ENCODE peak calls at places on chromosomes 16 and 17, in four cellular contexts. W is IMR-90, T is suprapubic skin, E is body of pancreas. V is an unnamed sample. For H3K4me1, the result is how much of the 10 kb centered on the place peaks cover.

GRCh38 chr16:54432481-54433229 is 146.1 kb upstream of the IRX3 start:
- DNase-seq in W (no peak), T (no peak), E (peak), V (no peak)

GRCh38 chr16:8323153-8323552 is 267.2 kb downstream of the TMEM114 start:
- DNase-seq in W (no peak), T (no peak), E (no peak), V (no peak)

GRCh38 chr17:71071837-71072236 is 902.5 kb downstream of the KCNJ2 start:
- DNase-seq in W (peak), T (no peak), E (no peak), V (no peak)

GRCh38 chr17:17892009-17892408 is 55.2 kb upstream of the SREBF1 start:
- DNase-seq in W (no peak), T (no peak), E (no peak), V (no peak)

GRCh38 chr16:19808061-19808621 is 76.5 kb downstream of the GPRC5B start:
- DNase-seq in W (no peak), T (no peak), E (peak), V (no peak)

GRCh38 chr17:77790143-77790829 is 168.2 kb upstream of the TNRC6C start:
- DNase-seq in W (no peak), T (no peak), E (no peak), V (no peak)

GRCh38 chr17:4596636-4597380 is 12.5 kb downstream of the SMTNL2 start:
- DNase-seq in W (no peak), T (no peak), E (no peak), V (no peak)

GRCh38 chr17:34826332-34826731 is 134.9 kb downstream of the CCT6B start:
- DNase-seq in W (no peak), T (no peak), E (no peak), V (no peak)

GRCh38 chr17:40724656-40725055 is 21.1 kb upstream of the KRT24 start:
- DNase-seq in W (no peak), T (no peak), E (no peak), V (no peak)

GRCh38 chr16:67199808-67200198 is 872 bp downstream of the ELMO3 start:
- DNase-seq in W (no peak), T (no peak), E (peak), V (no peak)

GRCh38 chr16:66357523-66357928 is 9.0 kb upstream of the CDH5 start:
- DNase-seq in W (peak), T (no peak), E (peak), V (peak)

GRCh38 chr17:77472837-77473214 is 332.1 kb downstream of the SEC14L1 start:
- DNase-seq in W (no peak), T (no peak), E (no peak), V (no peak)

GRCh38 chr16:63461248-63461841 is 1425.1 kb upstream of the CDH8 start:
- DNase-seq in W (peak), T (no peak), E (no peak), V (peak)

GRCh38 chr17:33927732-33928133 is 327.4 kb upstream of the CCL2 start:
- DNase-seq in W (peak), T (no peak), E (no peak), V (no peak)

GRCh38 chr16:69326172-69326873 is 4.1 kb downstream of the PDF start:
- DNase-seq in W (no peak), T (no peak), E (no peak), V (no peak)

GRCh38 chr17:79294459-79295071 is 219.9 kb downstream of the ENGASE start:
- DNase-seq in W (peak), T (no peak), E (peak), V (peak)

GRCh38 chr16:82137819-82138177 is 32.2 kb downstream of the MPHOSPH6 start:
- DNase-seq in W (no peak), T (no peak), E (no peak), V (no peak)

GRCh38 chr17:7496470-7497227 is 12.5 kb downstream of the POLR2A start:
- DNase-seq in W (no peak), T (no peak), E (no peak), V (no peak)

GRCh38 chr17:7213895-7214299 is 5.7 kb downstream of the DLG4 start:
- DNase-seq in W (peak), T (no peak), E (peak), V (peak)

GRCh38 chr16:13561276-13561675 is 358.7 kb upstream of the ERCC4 start:
- DNase-seq in W (no peak), T (no peak), E (no peak), V (no peak)

GRCh38 chr17:55660171-55660886 is 62.3 kb downstream of the TMEM100 start:
- DNase-seq in W (no peak), T (no peak), E (no peak), V (no peak)

GRCh38 chr17:35146214-35146833 is 1.3 kb upstream of the UNC45B start:
- DNase-seq in W (no peak), T (no peak), E (no peak), V (no peak)

GRCh38 chr17:59002848-59003247 is 103.8 kb downstream of the TRIM37 start:
- DNase-seq in W (peak), T (no peak), E (no peak), V (no peak)

GRCh38 chr17:7855643-7856080 is 796 bp downstream of the TMEM88 start:
- DNase-seq in W (no peak), T (peak), E (no peak), V (no peak)

GRCh38 chr16:1336619-1337018 is 3.2 kb downstream of the BAIAP3 start:
- DNase-seq in W (no peak), T (no peak), E (no peak), V (no peak)

GRCh38 chr17:35002876-35003551 is 22.7 kb downstream of the LIG3 start:
- DNase-seq in W (peak), T (no peak), E (no peak), V (peak)

GRCh38 chr16:87330257-87330624 is 13.0 kb upstream of the C16orf95 start:
- DNase-seq in W (no peak), T (no peak), E (no peak), V (no peak)

GRCh38 chr17:66720567-66720966 is 114.3 kb upstream of the CACNG5 start:
- DNase-seq in W (no peak), T (no peak), E (no peak), V (no peak)

GRCh38 chr17:66255112-66255511 is 25.9 kb upstream of the APOH start:
- DNase-seq in W (peak), T (no peak), E (peak), V (peak)

GRCh38 chr16:83040174-83040573 is 413.4 kb downstream of the CDH13 start:
- DNase-seq in W (peak), T (no peak), E (no peak), V (no peak)

GRCh38 chr16:46673320-46674013 is 15.5 kb downstream of the VPS35 start:
- DNase-seq in W (peak), T (no peak), E (peak), V (peak)

GRCh38 chr17:34178047-34178446 is 77.0 kb upstream of the CCL2 start:
- DNase-seq in W (peak), T (no peak), E (no peak), V (no peak)

GRCh38 chr16:23597003-23597756 is 1.1 kb upstream of the NDUFAB1 start:
- DNase-seq in W (no peak), T (no peak), E (peak), V (no peak)

GRCh38 chr16:15854906-15855703 is 1.7 kb downstream of the MYH11 start:
- DNase-seq in W (no peak), T (no peak), E (no peak), V (no peak)

GRCh38 chr17:45161288-45162021 is at the start of gene HEXIM2:
- DNase-seq in W (peak), T (peak), E (peak), V (peak)

GRCh38 chr17:45162022-45162687 is 480 bp downstream of the HEXIM2 start:
- DNase-seq in W (no peak), T (no peak), E (no peak), V (no peak)

GRCh38 chr17:45164734-45165269 is 3.1 kb downstream of the HEXIM2 start:
- DNase-seq in W (no peak), T (no peak), E (no peak), V (no peak)

GRCh38 chr17:45156242-45156641 is 5.4 kb upstream of the HEXIM2 start:
- DNase-seq in W (no peak), T (no peak), E (no peak), V (no peak)

GRCh38 chr17:45160505-45161287 is 979 bp upstream of the HEXIM2 start:
- DNase-seq in W (peak), T (no peak), E (peak), V (peak)
- TF ChIP-seq POLR2A in W (peak), T (no peak), E (no peak), V (no peak)

DNA sequence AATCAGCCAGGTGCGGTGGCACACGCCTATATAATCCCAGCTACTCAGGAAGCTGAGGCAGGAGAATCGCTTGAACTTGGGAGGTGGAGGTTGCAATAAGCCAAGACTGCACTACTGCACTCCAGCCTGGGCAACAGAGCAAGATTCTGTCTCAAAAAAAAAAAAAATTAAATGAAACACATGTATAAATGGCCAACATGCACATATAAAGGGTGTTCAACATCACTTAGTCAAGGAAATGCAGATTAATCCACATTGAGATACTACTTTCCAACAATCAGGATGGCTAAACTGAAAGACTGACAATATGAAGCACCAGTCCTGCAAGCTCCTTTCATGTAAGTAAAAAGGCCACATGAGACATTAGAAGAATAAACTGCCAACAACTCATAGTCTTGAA is 20.5 kb downstream of the USP32 start:
- DNase-seq in W (no peak), T (no peak), E (no peak), V (no peak)
- H3K4me1 ChIP-seq in W (under half), T (under half), E (under half), V (under half)

GRCh38 chr17:80818871-80819270 is 172.8 kb upstream of the CHMP6 start:
- DNase-seq in W (no peak), T (no peak), E (no peak), V (no peak)
- H3K27ac ChIP-seq in W (no peak), T (no peak), E (no peak), V (no peak)

DNA sequence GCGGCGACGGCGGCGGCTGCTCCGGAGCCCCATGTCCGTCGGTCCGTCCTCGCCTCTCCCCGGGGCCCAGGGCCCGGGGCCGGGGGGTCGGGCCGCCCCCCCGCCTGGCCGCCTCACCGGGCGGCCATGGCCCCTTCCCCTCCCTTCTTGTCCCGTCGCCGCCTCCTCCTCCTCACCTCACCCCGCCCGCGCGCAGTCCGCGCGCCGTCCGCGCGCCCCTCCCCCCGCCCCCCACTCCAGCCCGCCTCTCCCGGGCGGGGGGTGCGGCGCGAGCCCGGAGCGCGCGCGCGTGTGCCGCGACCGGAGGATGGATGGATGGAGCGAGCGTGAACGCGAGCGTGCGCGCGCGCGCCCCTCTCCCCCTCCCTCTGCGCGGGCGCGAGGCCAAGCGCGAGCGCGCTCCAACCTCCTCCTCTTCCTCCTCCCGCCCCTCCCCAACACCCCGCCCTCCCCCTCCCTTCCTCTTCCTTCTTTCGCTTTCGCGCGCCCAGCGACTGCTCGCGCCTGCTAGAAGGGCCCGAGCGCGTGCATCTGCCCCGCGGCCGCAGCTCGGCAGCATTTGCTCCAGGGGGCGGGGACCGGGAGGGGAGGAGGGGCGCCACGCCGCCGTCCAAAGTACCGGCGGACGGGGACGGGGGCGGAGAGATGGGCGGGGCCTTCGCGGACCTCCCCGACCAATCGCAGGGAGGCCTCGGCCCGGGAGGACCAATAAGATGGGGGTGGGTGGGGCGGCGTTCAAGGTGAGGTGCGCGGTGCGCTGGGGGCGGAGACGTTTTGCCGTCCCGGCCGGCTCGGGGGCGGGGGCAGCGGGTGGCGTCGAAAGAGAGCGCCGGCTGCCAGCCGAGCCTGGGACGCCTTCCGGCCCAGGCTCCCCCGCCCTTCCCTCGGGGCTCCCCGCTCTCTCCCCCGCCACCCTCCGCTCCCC is at the start of gene ATXN7L3:
- DNase-seq in W (peak), T (peak), E (peak), V (peak)
- TF ChIP-seq POLR2A in W (peak), T (no peak), E (no peak), V (peak)

GRCh38 chr16:3859875-3860274 is 20.6 kb downstream of the CREBBP start:
- DNase-seq in W (no peak), T (no peak), E (no peak), V (no peak)
- H3K4me1 ChIP-seq in W (under half), T (half or more), E (half or more), V (under half)

GRCh38 chr16:85888405-85889331 is 10.3 kb upstream of the IRF8 start:
- DNase-seq in W (peak), T (no peak), E (no peak), V (no peak)
- H3K27ac ChIP-seq in W (no peak), T (no peak), E (no peak), V (no peak)

V was measured in prostate gland.